ENCODE peak calls at places on chromosomes 1 and 21, in seven cellular contexts. E is IMR-90; O is A549; G is upper lobe of right lung; X is Peyer's patch; Q is stomach; S is CD8-positive, alpha-beta memory T cell. B is an unnamed sample. For H3K4me1, the result is how much of the 10 kb centered on the place peaks cover.

GRCh38 chr1:160127865-160128523 is 12.4 kb downstream of the ATP1A2 start:
- DNase-seq in E (peak), O (peak), G (peak), X (no peak), Q (no peak), S (no peak), B (no peak)

GRCh38 chr1:14217384-14217783 is 381.1 kb upstream of the KAZN start:
- DNase-seq in E (no peak), O (no peak), G (no peak), X (no peak), Q (no peak), S (no peak), B (no peak)

GRCh38 chr1:238954865-238955264 is 431.5 kb upstream of the CHRM3 start:
- DNase-seq in E (no peak), O (no peak), G (no peak), X (no peak), Q (no peak), S (no peak), B (no peak)

GRCh38 chr21:41695513-41695912 is 71.3 kb downstream of the RIPK4 start:
- DNase-seq in E (no peak), O (no peak), G (no peak), X (no peak), Q (no peak), S (no peak), B (no peak)

GRCh38 chr1:51642739-51643142 is 25.8 kb downstream of the OSBPL9 start:
- DNase-seq in E (peak), O (no peak), G (no peak), X (no peak), Q (no peak), S (no peak), B (no peak)

GRCh38 chr1:165508291-165508690 is 35.5 kb upstream of the LRRC52 start:
- DNase-seq in E (no peak), O (no peak), G (no peak), X (no peak), Q (no peak), S (no peak), B (no peak)

GRCh38 chr1:37782491-37782890 is 11.2 kb upstream of the MANEAL start:
- DNase-seq in E (no peak), O (no peak), G (no peak), X (no peak), Q (no peak), S (no peak), B (no peak)

GRCh38 chr1:218424528-218424927 is 79.4 kb downstream of the TGFB2 start:
- DNase-seq in E (no peak), O (no peak), G (no peak), X (no peak), Q (no peak), S (no peak), B (no peak)

GRCh38 chr1:160704250-160704649 is 7.4 kb downstream of the CD48 start:
- DNase-seq in E (no peak), O (no peak), G (no peak), X (no peak), Q (no peak), S (no peak), B (no peak)

GRCh38 chr1:163258181-163258580 is 55.5 kb upstream of the RGS5 start:
- DNase-seq in E (peak), O (no peak), G (no peak), X (no peak), Q (no peak), S (no peak), B (no peak)

GRCh38 chr1:24289937-24290595 is 29.1 kb upstream of the GRHL3 start:
- DNase-seq in E (peak), O (peak), G (peak), X (peak), Q (peak), S (no peak), B (no peak)

GRCh38 chr1:56911098-56911497 is 54.7 kb downstream of the C8B start:
- DNase-seq in E (peak), O (no peak), G (no peak), X (no peak), Q (no peak), S (no peak), B (no peak)

GRCh38 chr1:76210130-76210529 is 135.6 kb downstream of the ST6GALNAC3 start:
- DNase-seq in E (no peak), O (no peak), G (no peak), X (no peak), Q (no peak), S (no peak), B (no peak)
- H3K4me1 ChIP-seq in E (under half), O (under half), G (under half), X (under half), Q (under half), S (under half), B (under half)

GRCh38 chr1:228849011-228849541 is 113.8 kb downstream of the RHOU start:
- DNase-seq in E (no peak), O (no peak), G (no peak), X (peak), Q (no peak), S (no peak), B (no peak)
- H3K4me1 ChIP-seq in E (under half), O (half or more), G (under half), X (under half), Q (under half), S (under half), B (under half)

GRCh38 chr1:235397733-235398132 is 30.5 kb downstream of the TBCE start:
- DNase-seq in E (peak), O (peak), G (no peak), X (no peak), Q (no peak), S (no peak), B (no peak)
- H3K4me1 ChIP-seq in E (under half), O (half or more), G (under half), X (under half), Q (under half), S (under half), B (under half)

DNA sequence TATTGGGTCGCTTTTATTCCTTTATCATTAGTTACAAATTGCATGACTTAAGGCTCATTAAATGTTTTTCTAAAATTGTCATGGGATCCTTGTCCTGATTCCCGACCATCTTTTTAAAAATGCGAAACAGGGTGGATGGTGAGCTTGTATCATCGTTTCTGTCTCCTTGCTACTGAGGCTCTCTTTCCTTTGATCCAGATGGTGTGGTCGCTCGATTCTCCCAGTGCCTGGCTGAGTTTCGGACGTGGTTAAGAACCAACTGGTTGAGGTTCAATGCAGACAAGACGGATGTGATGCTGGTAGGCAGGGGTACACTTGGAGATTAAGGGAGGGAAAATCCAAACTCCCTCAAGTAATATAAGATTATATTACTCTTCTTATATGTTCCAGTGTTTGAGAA is 1.2 kb downstream of the MIER1 start:
- DNase-seq in E (no peak), O (no peak), G (no peak), X (no peak), Q (no peak), S (no peak), B (no peak)
- H3K4me1 ChIP-seq in E (under half), O (under half), G (under half), X (under half), Q (under half), S (under half), B (under half)

DNA sequence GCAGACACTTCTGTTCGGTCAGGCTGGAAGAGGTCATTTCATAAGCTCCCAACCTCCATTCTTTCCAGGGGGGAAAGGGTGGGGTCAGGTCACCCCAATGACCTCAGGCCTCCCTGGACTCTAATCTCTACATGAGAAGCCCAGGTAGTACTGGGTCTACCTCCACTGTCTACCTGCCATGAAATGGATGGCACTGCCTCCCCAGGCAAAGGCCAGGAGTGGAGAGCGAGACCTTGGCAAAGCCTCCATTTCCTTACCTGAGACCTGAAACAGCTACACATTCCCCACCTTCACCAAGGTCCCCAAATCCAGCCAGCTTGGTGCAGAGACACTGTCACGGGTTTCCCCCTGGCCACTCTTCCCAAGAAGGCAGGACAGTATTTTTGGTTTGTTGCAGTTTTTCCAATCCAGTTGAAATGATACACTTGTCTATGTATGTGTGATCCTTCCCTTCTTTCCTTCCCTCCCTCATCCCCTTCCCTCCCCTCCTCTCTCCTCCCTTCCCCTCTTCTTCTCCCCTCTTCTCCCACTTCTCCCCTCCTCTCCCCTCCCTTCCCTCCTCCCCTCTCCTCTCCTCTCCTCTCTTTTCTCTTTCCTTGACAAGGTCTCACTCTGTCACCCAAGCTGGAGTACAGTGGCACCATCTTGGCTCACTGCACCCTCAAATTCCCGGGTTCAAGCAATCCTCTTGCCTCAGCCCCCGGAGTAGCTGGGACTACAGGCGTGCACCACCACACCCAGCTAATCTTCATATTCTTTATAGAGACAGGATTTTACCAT is 16.1 kb downstream of the BTG2 start:
- DNase-seq in E (no peak), O (no peak), G (no peak), X (no peak), Q (no peak), S (no peak), B (no peak)
- H3K4me1 ChIP-seq in E (under half), O (under half), G (half or more), X (under half), Q (half or more), S (half or more), B (half or more)

DNA sequence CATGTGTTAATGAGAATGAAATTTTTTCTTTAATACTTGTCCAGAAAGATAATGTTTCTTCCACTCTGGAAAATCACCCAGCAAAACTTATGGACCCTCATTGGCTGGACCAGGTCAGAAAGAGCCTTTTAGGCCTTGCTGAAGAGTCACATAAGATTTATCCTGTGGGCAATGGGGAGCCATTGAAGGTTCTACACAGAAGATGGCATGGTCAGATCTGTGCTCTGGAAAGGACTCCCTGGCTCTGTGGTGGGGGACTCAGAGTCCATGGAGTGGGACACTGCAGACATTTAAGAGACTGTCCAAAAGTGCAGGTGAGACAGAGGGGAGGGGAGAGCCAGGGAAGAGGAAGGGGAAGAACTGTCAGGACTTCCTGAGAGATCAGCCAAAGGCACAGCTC is 66.4 kb downstream of the DHRS3 start:
- DNase-seq in E (no peak), O (no peak), G (no peak), X (no peak), Q (no peak), S (no peak), B (no peak)
- H3K4me1 ChIP-seq in E (under half), O (under half), G (under half), X (under half), Q (under half), S (under half), B (under half)

GRCh38 chr1:44806025-44806703 is 987 bp downstream of the DYNLT4 start:
- DNase-seq in E (no peak), O (no peak), G (peak), X (peak), Q (no peak), S (peak), B (no peak)
- H3K4me1 ChIP-seq in E (half or more), O (half or more), G (half or more), X (under half), Q (half or more), S (half or more), B (half or more)

DNA sequence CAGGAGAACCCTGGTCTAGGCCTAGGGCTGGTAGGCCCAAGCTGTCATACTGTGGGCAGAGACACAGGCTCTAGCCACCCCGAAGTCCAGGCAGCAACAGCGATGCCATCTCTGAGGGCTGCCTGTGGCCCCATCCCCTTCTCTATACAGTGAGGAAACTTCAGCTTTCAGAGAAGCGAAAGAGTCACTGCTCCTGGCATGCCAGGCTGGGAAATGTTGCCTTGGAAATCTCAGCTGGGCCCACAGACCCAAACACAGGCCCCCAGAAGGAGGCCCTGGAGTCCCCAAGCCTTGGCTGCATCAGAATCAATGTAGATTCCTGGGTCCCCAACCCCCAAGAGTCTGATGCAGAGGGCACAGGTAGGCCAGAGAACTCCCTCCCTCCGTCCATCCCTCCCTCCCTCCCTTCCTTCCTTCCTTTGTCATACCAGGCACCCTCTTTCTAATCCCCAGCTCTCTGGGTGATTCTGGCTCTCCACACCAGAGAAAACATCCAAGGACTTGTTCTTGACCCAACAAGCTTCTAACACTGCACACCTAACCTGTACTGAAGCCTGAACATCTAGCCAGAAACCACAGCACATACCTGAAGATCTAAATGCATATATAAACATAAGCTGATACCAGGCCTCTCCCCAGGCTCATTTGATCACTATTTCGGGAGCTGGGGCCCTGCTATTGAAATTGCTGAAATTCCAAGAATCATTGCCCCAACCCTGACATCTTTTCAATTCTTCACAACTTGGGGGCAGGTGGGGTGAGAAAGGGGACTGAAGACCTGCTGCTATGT is 143.2 kb upstream of the EDN2 start:
- DNase-seq in E (no peak), O (no peak), G (no peak), X (peak), Q (no peak), S (no peak), B (no peak)
- H3K4me1 ChIP-seq in E (under half), O (under half), G (under half), X (under half), Q (under half), S (under half), B (under half)

DNA sequence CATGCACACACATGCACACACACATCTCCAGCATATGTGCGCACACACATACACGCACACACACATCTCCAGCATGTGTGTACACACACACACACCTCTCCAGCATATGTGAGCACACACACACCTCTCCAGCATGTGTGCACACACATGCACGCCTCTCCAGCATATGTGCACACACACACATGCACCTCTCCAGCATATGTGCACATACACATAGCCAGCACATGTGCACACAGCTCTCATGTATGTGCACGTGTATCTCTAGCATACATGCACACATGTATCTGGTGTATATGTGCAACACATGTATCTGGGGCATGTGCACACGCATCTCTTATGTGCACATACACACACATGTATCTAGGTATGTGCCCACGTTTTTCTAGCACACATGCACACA is 57.9 kb downstream of the SLC19A1 start:
- DNase-seq in E (no peak), O (no peak), G (no peak), X (no peak), Q (no peak), S (no peak), B (no peak)
- H3K4me1 ChIP-seq in E (under half), O (under half), G (under half), X (under half), Q (under half), S (under half), B (under half)

GRCh38 chr1:155308493-155309422 is at the start of gene FDPS:
- DNase-seq in E (peak), O (peak), G (peak), X (peak), Q (peak), S (peak), B (peak)
- H3K4me1 ChIP-seq in E (under half), O (under half), G (under half), X (under half), Q (under half), S (under half), B (under half)

B was measured in CD4-positive, alpha-beta memory T cell.